ENCODE peak calls at places on chromosomes 7 and 10, in nine cellular contexts. F is AG10803; O is activated naive CD4-positive, alpha-beta T cell treated with anti-CD3 and anti-CD28 coated beads, Interleukin-2, amount 10 ng/mL, durations not matched to agents 7 days and 5 days; K is substantia nigra; H is adipocyte; S is uterus; P is heart left ventricle; V is aorta; U is NCI-H1417. I is an unnamed sample.
A peak's percentile ranks its signal among the peaks of the same experiment; 100 is the strongest.

GRCh38 chr7:83849135-83849534 is 200.2 kb upstream of the SEMA3E start:
- DNase-seq in F (peak; percentile 53), O (no peak), K (no peak), H (peak; percentile 85), S (no peak), P (no peak), V (no peak), U (no peak), I (no peak)

GRCh38 chr10:125662616-125663015 is 20.3 kb downstream of the TEX36 start:
- DNase-seq in F (peak; percentile 15), O (no peak), K (no peak), H (peak; percentile 17), S (no peak), P (no peak), V (no peak), U (no peak), I (no peak)

GRCh38 chr10:28266449-28267224 is 36.2 kb downstream of the MPP7 start:
- DNase-seq in F (no peak), O (no peak), K (no peak), H (no peak), S (no peak), P (no peak), V (no peak), U (no peak), I (no peak)

GRCh38 chr7:158016171-158017087 is 571.2 kb downstream of the PTPRN2 start:
- DNase-seq in F (no peak), O (no peak), K (no peak), H (no peak), S (no peak), P (peak; percentile 52), V (peak; percentile 64), U (peak; percentile 96), I (peak; percentile 28)

GRCh38 chr10:24503627-24504320 is 219.9 kb downstream of the ARHGAP21 start:
- DNase-seq in F (peak; percentile 44), O (peak; percentile 40), K (no peak), H (peak; percentile 67), S (no peak), P (no peak), V (no peak), U (peak; percentile 49), I (peak; percentile 67)

GRCh38 chr10:49009231-49009979 is 69.8 kb upstream of the LRRC18 start:
- DNase-seq in F (no peak), O (no peak), K (no peak), H (peak; percentile 25), S (no peak), P (no peak), V (no peak), U (no peak), I (no peak)

GRCh38 chr10:102775973-102776669 is 32.4 kb downstream of the WBP1L start:
- DNase-seq in F (peak; percentile 68), O (peak; percentile 34), K (peak; percentile 8), H (peak; percentile 71), S (peak; percentile 85), P (peak; percentile 89), V (peak; percentile 90), U (no peak), I (peak; percentile 92)

GRCh38 chr7:31917256-31917655 is 153.0 kb downstream of the PDE1C start:
- DNase-seq in F (no peak), O (no peak), K (no peak), H (no peak), S (no peak), P (no peak), V (no peak), U (no peak), I (no peak)

GRCh38 chr7:98105942-98106544 is 619 bp upstream of the LMTK2 start:
- DNase-seq in F (no peak), O (peak; percentile 30), K (no peak), H (no peak), S (no peak), P (no peak), V (no peak), U (no peak), I (no peak)

GRCh38 chr7:108723343-108723957 is 153.8 kb downstream of the DNAJB9 start:
- DNase-seq in F (no peak), O (no peak), K (no peak), H (no peak), S (no peak), P (no peak), V (no peak), U (peak; percentile 31), I (no peak)

GRCh38 chr10:124875596-124875995 is 66.3 kb upstream of the ZRANB1 start:
- DNase-seq in F (peak; percentile 37), O (no peak), K (no peak), H (peak; percentile 55), S (no peak), P (no peak), V (peak; percentile 3), U (no peak), I (no peak)

GRCh38 chr10:83343676-83344075 is 795.6 kb upstream of the GHITM start:
- DNase-seq in F (peak; percentile 12), O (no peak), K (no peak), H (peak; percentile 44), S (no peak), P (no peak), V (no peak), U (no peak), I (no peak)

GRCh38 chr7:112023786-112024185 is 182.4 kb downstream of the DOCK4 start:
- DNase-seq in F (no peak), O (no peak), K (no peak), H (no peak), S (no peak), P (no peak), V (no peak), U (no peak), I (no peak)

GRCh38 chr7:116950889-116951351 is 2.4 kb upstream of the ST7 start:
- DNase-seq in F (no peak), O (no peak), K (no peak), H (no peak), S (no peak), P (no peak), V (no peak), U (no peak), I (no peak)

GRCh38 chr7:36045275-36045674 is 107.8 kb upstream of the EEPD1 start:
- DNase-seq in F (peak; percentile 77), O (no peak), K (no peak), H (peak; percentile 76), S (no peak), P (no peak), V (no peak), U (no peak), I (no peak)

GRCh38 chr7:159012353-159013069 is 132.2 kb downstream of the VIPR2 start:
- DNase-seq in F (no peak), O (no peak), K (no peak), H (peak; percentile 3), S (no peak), P (peak; percentile 82), V (peak; percentile 90), U (peak; percentile 41), I (no peak)

GRCh38 chr10:59877191-59877671 is 29.1 kb downstream of the CCDC6 start:
- DNase-seq in F (peak; percentile 41), O (no peak), K (no peak), H (no peak), S (no peak), P (no peak), V (no peak), U (no peak), I (no peak)

GRCh38 chr10:129771576-129772471 is 192.2 kb downstream of the EBF3 start:
- DNase-seq in F (no peak), O (no peak), K (no peak), H (no peak), S (peak; percentile 9), P (no peak), V (peak; percentile 52), U (no peak), I (peak; percentile 1)

GRCh38 chr10:11108356-11108755 is 90.7 kb downstream of the CELF2 start:
- DNase-seq in F (no peak), O (no peak), K (no peak), H (no peak), S (no peak), P (no peak), V (no peak), U (no peak), I (peak; percentile 23)

GRCh38 chr7:112416127-112416526 is 34.1 kb upstream of the IFRD1 start:
- DNase-seq in F (peak; percentile 27), O (no peak), K (no peak), H (no peak), S (no peak), P (no peak), V (no peak), U (no peak), I (no peak)

GRCh38 chr7:23967949-23968599 is 258.1 kb downstream of the STK31 start:
- DNase-seq in F (no peak), O (no peak), K (no peak), H (no peak), S (no peak), P (no peak), V (no peak), U (peak; percentile 34), I (no peak)

GRCh38 chr10:79401015-79401921 is 44.2 kb downstream of the ZCCHC24 start:
- DNase-seq in F (peak; percentile 93), O (no peak), K (no peak), H (peak; percentile 38), S (peak; percentile 88), P (peak; percentile 87), V (peak; percentile 89), U (no peak), I (peak; percentile 78)

GRCh38 chr7:156610601-156611000 is 30.0 kb upstream of the RNF32 start:
- DNase-seq in F (no peak), O (no peak), K (no peak), H (no peak), S (no peak), P (no peak), V (no peak), U (no peak), I (no peak)

I was measured in testis.